ENCODE peak calls at places on chromosomes 3 and 15, in seven cellular contexts. V is upper lobe of left lung; T is kidney; E is breast epithelium; R is cardiac muscle cell; C is heart left ventricle; B is CD8-positive, alpha-beta memory T cell. S is an unnamed sample.
A peak's percentile ranks its signal among the peaks of the same experiment; 100 is the strongest.

GRCh38 chr3:42796332-42796885 is 7.9 kb downstream of the HIGD1A start:
- DNase-seq in B (no peak), R (no peak), E (no peak), T (no peak), V (no peak), C (no peak), S (no peak)

GRCh38 chr3:135125171-135125801 is 330.2 kb downstream of the EPHB1 start:
- DNase-seq in R (peak; percentile 8), E (no peak), V (no peak), C (no peak), T (no peak), B (no peak), S (no peak)

GRCh38 chr3:186133980-186134379 is 25.1 kb upstream of the ETV5 start:
- DNase-seq in R (no peak), C (no peak), T (no peak), V (no peak), E (no peak), B (no peak), S (no peak)

GRCh38 chr3:35633332-35634124 is 5.8 kb upstream of the ARPP21 start:
- DNase-seq in C (no peak), V (no peak), B (no peak), R (peak; percentile 7), T (no peak), E (no peak), S (no peak)

GRCh38 chr3:54756330-54756731 is 171.5 kb downstream of the LRTM1 start:
- DNase-seq in V (no peak), C (no peak), E (no peak), B (no peak), R (peak; percentile 44), T (no peak), S (no peak)

GRCh38 chr3:187186801-187187421 is 10.4 kb upstream of the RTP1 start:
- DNase-seq in R (peak; percentile 88), T (peak; percentile 77), C (peak; percentile 83), E (no peak), B (no peak), V (no peak), S (no peak)

GRCh38 chr3:2156244-2156847 is 57.7 kb downstream of the CNTN4 start:
- DNase-seq in C (no peak), B (no peak), R (peak; percentile 2), V (peak; percentile 15), E (no peak), T (peak; percentile 53), S (no peak)

GRCh38 chr15:98649621-98649995 is 1.3 kb downstream of the IGF1R start:
- DNase-seq in C (peak; percentile 62), V (peak; percentile 92), T (peak; percentile 81), R (no peak), B (peak; percentile 17), E (no peak), S (no peak)

GRCh38 chr3:59771760-59772159 is 721.9 kb upstream of the CFAP20DC start:
- DNase-seq in T (no peak), B (no peak), E (no peak), C (no peak), V (no peak), R (peak; percentile 41), S (no peak)

GRCh38 chr15:72796515-72797337 is 13.2 kb upstream of the ADPGK start:
- DNase-seq in T (peak; percentile 75), B (peak; percentile 28), E (no peak), C (peak; percentile 44), R (peak; percentile 71), V (peak; percentile 92), S (no peak)

GRCh38 chr15:83905874-83906273 is 252.0 kb downstream of the ADAMTSL3 start:
- DNase-seq in T (no peak), C (no peak), B (no peak), V (no peak), R (no peak), E (no peak), S (no peak)

GRCh38 chr3:156148946-156149348 is 28.6 kb downstream of the KCNAB1 start:
- DNase-seq in T (no peak), C (peak; percentile 37), R (peak; percentile 73), B (no peak), E (no peak), V (no peak), S (no peak)

GRCh38 chr3:120928991-120929390 is 21.0 kb downstream of the STXBP5L start:
- DNase-seq in V (no peak), B (no peak), C (no peak), T (no peak), R (peak; percentile 6), E (no peak), S (no peak)

GRCh38 chr3:127455541-127456450 is 134.7 kb downstream of the TPRA1 start:
- DNase-seq in R (peak; percentile 68), T (peak; percentile 89), C (peak; percentile 67), E (peak; percentile 60), V (peak; percentile 96), B (peak; percentile 6), S (peak; percentile 63)

GRCh38 chr3:117600666-117601065 is 891.1 kb downstream of the TUSC7 start:
- DNase-seq in V (no peak), T (no peak), B (no peak), R (no peak), C (no peak), E (no peak), S (no peak)

GRCh38 chr3:56593455-56594158 is 36.6 kb downstream of the CCDC66 start:
- DNase-seq in R (no peak), T (no peak), C (no peak), B (peak; percentile 32), V (no peak), E (no peak), S (no peak)

GRCh38 chr3:136713961-136714514 is 38.1 kb downstream of the STAG1 start:
- DNase-seq in V (no peak), E (no peak), T (no peak), C (no peak), R (no peak), B (no peak), S (no peak)

GRCh38 chr15:77016321-77016695 is 21.4 kb downstream of the PSTPIP1 start:
- DNase-seq in T (no peak), E (no peak), R (no peak), C (no peak), V (no peak), B (no peak), S (no peak)

GRCh38 chr3:22231061-22231460 is 480.1 kb upstream of the ZNF385D start:
- DNase-seq in C (no peak), E (no peak), T (no peak), B (no peak), V (no peak), R (peak; percentile 52), S (no peak)

GRCh38 chr3:28244471-28244870 is 3.1 kb downstream of the CMC1 start:
- DNase-seq in B (no peak), E (no peak), C (no peak), V (peak; percentile 12), R (no peak), T (no peak), S (no peak)

DNA sequence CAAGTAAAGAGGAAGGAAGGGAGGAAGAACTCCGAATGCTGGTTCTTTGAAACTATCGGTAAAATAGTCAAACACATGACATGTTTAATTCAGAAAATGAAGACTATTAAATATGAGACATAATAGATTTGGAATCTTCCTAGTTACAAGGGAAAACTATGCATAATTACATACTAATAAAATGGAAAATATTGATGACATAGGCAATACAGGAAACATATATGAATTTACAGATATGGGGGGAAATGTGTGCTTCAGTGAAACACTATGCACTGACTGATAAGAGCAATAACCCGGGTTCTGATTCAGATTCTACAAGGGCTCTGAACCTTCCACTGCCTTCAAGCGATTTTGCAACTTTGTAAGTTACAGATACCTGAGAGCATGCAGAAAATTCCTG is 185.9 kb downstream of the PDE8A start:
- DNase-seq in V (no peak), E (no peak), C (no peak), B (no peak), T (no peak), R (no peak), S (no peak)
- H3K9me3 ChIP-seq in V (peaks cover 14% of the 10 kb centered on the region), E (no peaks in the 10 kb centered on the region), C (peaks cover 15% of the 10 kb centered on the region), B (no peaks in the 10 kb centered on the region), T (no peaks in the 10 kb centered on the region), R (no peaks in the 10 kb centered on the region), S (peaks cover 9% of the 10 kb centered on the region)

GRCh38 chr15:63178034-63178433 is 11.4 kb upstream of the RAB8B start:
- DNase-seq in E (no peak), T (no peak), R (peak; percentile 35), B (no peak), V (no peak), C (no peak), S (no peak)

GRCh38 chr15:63169796-63170195 is 12.5 kb upstream of the RPS27L start:
- DNase-seq in E (no peak), C (no peak), T (no peak), R (no peak), V (no peak), B (no peak), S (no peak)

GRCh38 chr15:63172376-63173115 is 15.3 kb upstream of the RPS27L start:
- DNase-seq in R (no peak), B (no peak), T (no peak), E (no peak), C (no peak), V (no peak), S (no peak)

GRCh38 chr15:63176302-63176701 is 13.1 kb upstream of the RAB8B start:
- DNase-seq in R (no peak), T (no peak), C (no peak), E (no peak), V (no peak), B (no peak), S (no peak)

DNA sequence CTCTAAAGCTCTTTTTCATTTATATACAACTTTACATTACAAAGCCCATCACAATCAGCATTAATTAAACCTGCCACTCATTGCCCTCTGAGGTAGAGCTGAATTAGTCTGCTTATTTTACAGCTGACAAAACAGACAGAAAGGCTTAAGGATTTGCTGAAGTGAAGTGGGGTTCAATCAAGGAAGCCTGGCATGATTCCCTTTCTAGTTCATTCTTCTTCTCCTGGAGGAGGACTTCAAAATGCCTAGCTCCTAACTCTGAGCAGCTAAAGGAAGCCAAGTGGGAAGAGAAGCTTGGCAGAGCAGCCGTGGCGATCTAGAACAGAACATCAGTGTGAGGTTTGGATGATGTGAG is 15.8 kb upstream of the RPS27L start:
- DNase-seq in R (no peak), B (no peak), E (no peak), C (no peak), T (no peak), V (no peak), S (no peak)
- H3K27ac ChIP-seq in R (no peak overlapping the region), B (no peak overlapping the region), E (no peak overlapping the region), C (no peak overlapping the region), T (no peak overlapping the region), V (no peak overlapping the region), S (no peak overlapping the region)

DNA sequence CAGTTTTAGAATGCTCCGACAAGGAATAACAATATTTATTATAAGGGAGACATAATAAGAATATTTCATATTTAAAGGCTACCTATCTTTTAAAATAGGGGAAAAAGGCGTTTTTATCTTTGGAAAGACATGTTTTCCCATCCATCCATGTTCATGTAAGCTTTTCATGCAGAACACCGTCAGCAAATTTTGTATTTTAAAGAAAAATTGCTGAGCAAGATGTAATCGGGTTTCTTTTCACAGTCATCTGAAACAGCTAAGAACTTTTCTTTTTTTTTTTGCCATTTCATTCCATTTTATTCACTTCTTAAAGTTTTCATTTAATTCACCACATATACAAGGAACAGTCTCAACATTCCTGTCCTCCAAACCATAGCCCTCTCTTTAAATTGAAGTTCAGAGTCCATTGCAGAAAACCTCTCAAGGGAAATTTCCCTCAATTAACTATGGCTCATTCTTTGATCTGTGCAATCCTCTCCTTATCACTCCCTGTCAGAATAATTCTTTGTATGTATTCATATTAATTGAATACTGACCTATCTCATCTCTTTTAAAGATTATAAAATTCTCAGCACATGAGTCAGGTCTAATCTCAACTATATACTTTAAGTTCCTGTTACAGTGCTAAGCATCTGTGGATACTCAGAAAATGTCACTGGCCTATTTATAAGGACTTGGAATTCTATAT is 502.9 kb upstream of the CBLB start:
- DNase-seq in V (no peak), B (no peak), T (no peak), R (peak; percentile 27), E (no peak), C (no peak), S (no peak)
- H3K4me1 ChIP-seq in V (no peaks in the 10 kb centered on the region), B (no peaks in the 10 kb centered on the region), T (no peaks in the 10 kb centered on the region), R (peaks cover 12% of the 10 kb centered on the region), E (no peaks in the 10 kb centered on the region), C (no peaks in the 10 kb centered on the region), S (no peaks in the 10 kb centered on the region)

GRCh38 chr15:21267231-21267630 is 173.1 kb downstream of the POTEB3 start:
- DNase-seq in R (no peak), E (no peak), C (no peak), T (no peak), V (no peak), B (no peak), S (no peak)
- H3K9me3 ChIP-seq in R (peaks cover 18% of the 10 kb centered on the region), E (peaks cover 5% of the 10 kb centered on the region), C (no peaks in the 10 kb centered on the region), T (no peaks in the 10 kb centered on the region), V (no peaks in the 10 kb centered on the region), B (no peaks in the 10 kb centered on the region), S (peaks cover 2% of the 10 kb centered on the region)

S was measured in RWPE2.